ENCODE peak calls at places on chromosomes 5 and 9, in six cellular contexts. M, K, D, J, E and U are unnamed samples.
A peak's percentile ranks its signal among the peaks of the same experiment; 100 is the strongest.

GRCh38 chr5:159975462-159976019 is 33.4 kb upstream of the TTC1 start:
- DNase-seq in J (no peak), E (no peak), K (no peak), M (peak; percentile 22), D (no peak), U (peak; percentile 94)

GRCh38 chr9:89880721-89881120 is 275.9 kb downstream of the GADD45G start:
- DNase-seq in J (peak; percentile 44), K (no peak), E (no peak), M (no peak), D (no peak), U (no peak)

GRCh38 chr5:172223901-172224873 is 30.2 kb downstream of the EFCAB9 start:
- DNase-seq in D (no peak), M (no peak), K (no peak), J (no peak), E (no peak), U (no peak)

GRCh38 chr5:57176350-57176857 is 2.5 kb downstream of the GPBP1 start:
- DNase-seq in D (no peak), J (no peak), M (no peak), K (no peak), E (no peak), U (no peak)

GRCh38 chr9:134263575-134263974 is 62.7 kb upstream of the RXRA start:
- DNase-seq in M (no peak), J (no peak), K (no peak), D (no peak), E (no peak), U (peak; percentile 31)

GRCh38 chr9:137298401-137298982 is 3.6 kb downstream of the NRARP start:
- DNase-seq in J (no peak), K (no peak), D (no peak), M (peak; percentile 76), E (peak; percentile 27), U (no peak)

GRCh38 chr9:76180541-76180940 is 213.7 kb downstream of the RFK start:
- DNase-seq in D (no peak), J (no peak), E (no peak), K (no peak), M (no peak), U (peak; percentile 80)

GRCh38 chr5:125149503-125149902 is 403.1 kb upstream of the ZNF608 start:
- DNase-seq in K (no peak), J (no peak), D (no peak), E (no peak), M (no peak), U (no peak)

GRCh38 chr9:13728917-13729811 is 449.7 kb upstream of the MPDZ start:
- DNase-seq in J (no peak), M (peak; percentile 15), D (no peak), E (no peak), K (no peak), U (no peak)

GRCh38 chr9:129486496-129487306 is 134.2 kb downstream of the C9orf50 start:
- DNase-seq in J (no peak), D (no peak), M (peak; percentile 87), K (peak; percentile 86), E (peak; percentile 59), U (peak; percentile 76)

GRCh38 chr9:8733096-8733954 is 933.7 kb upstream of the DMAC1 start:
- DNase-seq in M (peak; percentile 18), D (no peak), K (peak; percentile 36), J (no peak), E (no peak), U (peak; percentile 59)

GRCh38 chr5:173514666-173515065 is 101.8 kb downstream of the BOD1 start:
- DNase-seq in K (no peak), D (no peak), E (peak; percentile 33), M (no peak), J (no peak), U (no peak)

GRCh38 chr5:90709323-90710148 is 150.9 kb downstream of the ADGRV1 start:
- DNase-seq in E (no peak), J (no peak), K (no peak), D (peak; percentile 22), M (peak; percentile 9), U (peak; percentile 52)

GRCh38 chr9:107894572-107895261 is 405.1 kb upstream of the KLF4 start:
- DNase-seq in M (no peak), K (peak; percentile 19), D (no peak), E (no peak), J (no peak), U (peak; percentile 96)

GRCh38 chr9:37669232-37669631 is 18.5 kb downstream of the FRMPD1 start:
- DNase-seq in J (no peak), M (no peak), D (no peak), E (no peak), K (no peak), U (no peak)

GRCh38 chr5:4563400-4563799 is 576.7 kb upstream of the ADAMTS16 start:
- DNase-seq in E (no peak), M (no peak), K (no peak), D (no peak), J (no peak), U (peak; percentile 44)

GRCh38 chr5:142512680-142513042 is 173.2 kb downstream of the FGF1 start:
- DNase-seq in E (no peak), M (no peak), D (peak; percentile 43), K (no peak), J (no peak), U (peak; percentile 41)

GRCh38 chr5:143896981-143897380 is 85.0 kb downstream of the HMHB1 start:
- DNase-seq in J (no peak), E (no peak), K (no peak), M (no peak), D (no peak), U (peak; percentile 59)

GRCh38 chr9:27183701-27184100 is 74.7 kb downstream of the TEK start:
- DNase-seq in E (no peak), M (no peak), K (no peak), J (no peak), D (no peak), U (no peak)

GRCh38 chr9:27183151-27183550 is 74.1 kb downstream of the TEK start:
- DNase-seq in E (no peak), D (no peak), M (no peak), K (no peak), J (no peak), U (no peak)

GRCh38 chr9:27182421-27182820 is 73.4 kb downstream of the TEK start:
- DNase-seq in M (no peak), E (no peak), J (no peak), K (no peak), D (no peak), U (no peak)

GRCh38 chr9:27179245-27179870 is 70.3 kb downstream of the TEK start:
- DNase-seq in K (no peak), M (no peak), E (no peak), D (no peak), J (no peak), U (no peak)

GRCh38 chr9:27181381-27181780 is 72.4 kb downstream of the TEK start:
- DNase-seq in J (no peak), M (no peak), D (no peak), K (no peak), E (no peak), U (no peak)
- H3K4me1 ChIP-seq in J (no peaks in the 10 kb centered on the region), M (no peaks in the 10 kb centered on the region), D (no peaks in the 10 kb centered on the region), K (peaks cover 40% of the 10 kb centered on the region), E (no peaks in the 10 kb centered on the region), U (no peaks in the 10 kb centered on the region)

GRCh38 chr5:135750506-135750905 is 84.0 kb upstream of the SLC25A48 start:
- DNase-seq in D (no peak), E (no peak), J (no peak), M (no peak), K (no peak), U (no peak)
- TF ChIP-seq CTCF in D (peak; percentile 32), E (no peak), J (no peak), M (no peak), K (no peak), U (no peak)

GRCh38 chr5:112227911-112228631 is 191.0 kb downstream of the EPB41L4A start:
- DNase-seq in J (no peak), D (no peak), E (no peak), M (no peak), K (no peak), U (peak; percentile 54)
- H3K27ac ChIP-seq in J (no peak overlapping the region), D (no peak overlapping the region), E (peak overlapping the region; percentile 38), M (no peak overlapping the region), K (peak overlapping the region; percentile 61), U (peak overlapping the region; percentile 90)

DNA sequence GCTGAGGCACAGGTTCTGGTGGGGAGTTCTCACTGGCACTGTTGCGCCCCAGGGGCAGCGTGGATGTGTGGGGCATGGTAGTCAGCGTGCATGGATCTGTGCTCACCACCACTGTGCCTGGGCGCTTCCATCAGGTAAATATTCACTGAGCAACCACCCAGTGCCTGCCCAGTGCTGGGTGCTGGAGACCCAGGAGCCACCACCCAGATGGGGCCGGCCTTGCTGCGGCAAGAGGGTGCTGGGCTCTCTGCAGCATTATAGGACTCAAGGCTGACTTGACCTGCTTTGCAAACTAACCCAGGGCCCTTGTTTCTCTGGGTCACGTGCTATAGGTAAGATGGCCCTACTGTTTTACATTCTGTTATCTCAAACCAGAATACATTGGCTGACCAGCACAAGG is 60.5 kb downstream of the DAP start:
- DNase-seq in E (no peak), D (no peak), M (no peak), J (no peak), K (no peak), U (no peak)
- H3K4me1 ChIP-seq in E (peaks cover 65% of the 10 kb centered on the region), D (peaks cover 14% of the 10 kb centered on the region), M (peaks cover 3% of the 10 kb centered on the region), J (peaks cover 26% of the 10 kb centered on the region), K (peaks cover 44% of the 10 kb centered on the region), U (no peaks in the 10 kb centered on the region)

DNA sequence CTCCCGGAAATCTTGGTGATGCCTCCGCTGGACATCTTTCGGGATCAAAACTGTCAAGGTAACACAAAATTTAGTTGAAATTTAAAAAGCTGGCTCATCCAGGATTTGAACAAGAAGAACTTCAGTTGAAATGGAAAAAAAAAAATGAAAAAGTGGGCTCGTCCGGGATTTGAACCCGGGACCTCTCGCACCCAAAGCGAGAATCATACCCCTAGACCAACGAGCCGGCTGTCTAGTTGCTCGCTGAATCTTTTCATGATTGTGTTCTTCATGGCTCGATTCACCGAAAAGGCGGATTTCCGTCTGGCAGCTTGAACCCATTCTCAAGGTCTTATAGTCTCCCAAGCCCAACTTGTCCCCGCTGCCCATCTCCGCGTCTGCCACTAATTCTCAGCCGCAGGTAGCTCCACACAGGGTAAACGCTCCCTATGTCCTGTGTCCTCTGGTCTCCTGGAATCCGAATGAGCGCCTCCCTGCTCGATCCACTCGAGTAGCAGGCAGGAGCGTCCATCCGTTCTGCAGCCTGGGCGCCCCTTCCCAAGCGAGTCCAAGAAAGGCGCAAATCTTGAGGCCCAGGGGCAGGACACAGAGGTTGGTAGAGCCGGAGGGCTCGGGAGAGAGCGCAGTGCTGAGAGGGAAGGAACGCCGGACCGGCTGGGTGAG is 16.2 kb downstream of the TRIM7 start:
- DNase-seq in J (peak; percentile 83), D (no peak), M (peak; percentile 79), K (peak; percentile 57), E (peak; percentile 61), U (peak; percentile 68)
- TF ChIP-seq CTCF in J (no peak), D (no peak), M (no peak), K (no peak), E (no peak), U (peak; percentile 12)

GRCh38 chr5:134490925-134491271 is 34.6 kb upstream of the JADE2 start:
- DNase-seq in M (no peak), K (no peak), D (no peak), J (no peak), E (no peak), U (no peak)
- H3K27ac ChIP-seq in M (no peak overlapping the region), K (no peak overlapping the region), D (no peak overlapping the region), J (no peak overlapping the region), E (no peak overlapping the region), U (no peak overlapping the region)